ENCODE peak calls at places on chromosomes 11 and 22, in eight cellular contexts. Y, F, I, A, L, K, T and J are unnamed samples.

GRCh38 chr11:12454782-12455181 is 77.4 kb downstream of the PARVA start:
- DNase-seq in Y (no peak), F (no peak), I (no peak), A (no peak), L (no peak), K (no peak), T (no peak), J (no peak)

GRCh38 chr11:126748097-126748756 is 252.3 kb downstream of the KIRREL3 start:
- DNase-seq in Y (no peak), F (no peak), I (no peak), A (no peak), L (no peak), K (peak), T (no peak), J (no peak)

GRCh38 chr11:101618691-101619090 is 34.9 kb upstream of the TRPC6 start:
- DNase-seq in Y (peak), F (no peak), I (no peak), A (peak), L (no peak), K (no peak), T (no peak), J (no peak)

GRCh38 chr22:38251355-38251720 is 21.5 kb downstream of the TMEM184B start:
- DNase-seq in Y (no peak), F (no peak), I (no peak), A (no peak), L (no peak), K (no peak), T (peak), J (no peak)

GRCh38 chr11:128195756-128196155 is 391.6 kb downstream of the ETS1 start:
- DNase-seq in Y (no peak), F (no peak), I (no peak), A (no peak), L (no peak), K (no peak), T (no peak), J (no peak)

GRCh38 chr22:33891455-33891854 is 28.8 kb downstream of the LARGE1 start:
- DNase-seq in Y (no peak), F (no peak), I (no peak), A (no peak), L (no peak), K (no peak), T (no peak), J (no peak)

GRCh38 chr11:47589103-47589502 is 2.6 kb downstream of the FAM180B start:
- DNase-seq in Y (no peak), F (no peak), I (no peak), A (no peak), L (no peak), K (no peak), T (no peak), J (no peak)

GRCh38 chr11:107501713-107502112 is 44.1 kb upstream of the CWF19L2 start:
- DNase-seq in Y (no peak), F (no peak), I (no peak), A (no peak), L (no peak), K (no peak), T (no peak), J (no peak)

GRCh38 chr11:114262681-114263509 is 33.3 kb upstream of the NNMT start:
- DNase-seq in Y (peak), F (no peak), I (no peak), A (peak), L (no peak), K (peak), T (no peak), J (no peak)

GRCh38 chr22:20810645-20811044 is 36.7 kb downstream of the SERPIND1 start:
- DNase-seq in Y (no peak), F (peak), I (no peak), A (no peak), L (no peak), K (no peak), T (no peak), J (no peak)

GRCh38 chr22:39897841-39898240 is 3.0 kb upstream of the GRAP2 start:
- DNase-seq in Y (no peak), F (no peak), I (no peak), A (no peak), L (no peak), K (no peak), T (no peak), J (no peak)

GRCh38 chr11:96215094-96215782 is 127.8 kb downstream of the MAML2 start:
- DNase-seq in Y (no peak), F (peak), I (no peak), A (peak), L (peak), K (no peak), T (no peak), J (no peak)

GRCh38 chr11:81707881-81708280 is 1025.8 kb downstream of the FAM181B start:
- DNase-seq in Y (no peak), F (no peak), I (no peak), A (no peak), L (no peak), K (no peak), T (no peak), J (no peak)

GRCh38 chr11:109641549-109641948 is 219.6 kb downstream of the C11orf87 start:
- DNase-seq in Y (peak), F (no peak), I (no peak), A (peak), L (no peak), K (no peak), T (no peak), J (no peak)

GRCh38 chr11:129251067-129251466 is 58.9 kb upstream of the ARHGAP32 start:
- DNase-seq in Y (no peak), F (no peak), I (no peak), A (no peak), L (no peak), K (no peak), T (no peak), J (no peak)

GRCh38 chr22:40177738-40178416 is at the start of gene TNRC6B:
- DNase-seq in Y (peak), F (peak), I (peak), A (peak), L (peak), K (peak), T (peak), J (peak)

GRCh38 chr22:19607198-19608113 is 83.2 kb upstream of the CLDN5 start:
- DNase-seq in Y (peak), F (peak), I (no peak), A (no peak), L (no peak), K (peak), T (no peak), J (peak)

GRCh38 chr11:66417000-66417399 is 3.8 kb upstream of the NPAS4 start:
- DNase-seq in Y (no peak), F (no peak), I (no peak), A (no peak), L (no peak), K (no peak), T (no peak), J (no peak)

GRCh38 chr11:124758355-124759267 is 3.5 kb downstream of the ESAM start:
- DNase-seq in Y (peak), F (peak), I (peak), A (peak), L (peak), K (peak), T (peak), J (peak)

GRCh38 chr22:27393371-27393770 is 408.2 kb downstream of the MN1 start:
- DNase-seq in Y (peak), F (no peak), I (no peak), A (peak), L (no peak), K (no peak), T (no peak), J (no peak)

GRCh38 chr11:101401245-101401644 is 182.6 kb downstream of the TRPC6 start:
- DNase-seq in Y (no peak), F (no peak), I (no peak), A (no peak), L (no peak), K (no peak), T (no peak), J (no peak)

GRCh38 chr22:42745118-42745517 is 24.4 kb upstream of the A4GALT start:
- DNase-seq in Y (peak), F (no peak), I (no peak), A (peak), L (no peak), K (no peak), T (no peak), J (no peak)

GRCh38 chr11:134818531-134818930 is 406.5 kb upstream of the B3GAT1 start:
- DNase-seq in Y (peak), F (no peak), I (no peak), A (peak), L (no peak), K (no peak), T (no peak), J (peak)

GRCh38 chr11:33976351-33977199 is 75.0 kb upstream of the CAPRIN1 start:
- DNase-seq in Y (no peak), F (no peak), I (no peak), A (no peak), L (no peak), K (no peak), T (no peak), J (no peak)

GRCh38 chr11:48170840-48171233 is 45.8 kb upstream of the OR4B1 start:
- DNase-seq in Y (no peak), F (no peak), I (no peak), A (no peak), L (no peak), K (no peak), T (no peak), J (no peak)

GRCh38 chr11:27795955-27796861 is 96.0 kb upstream of the BDNF start:
- DNase-seq in Y (no peak), F (no peak), I (no peak), A (no peak), L (peak), K (no peak), T (peak), J (no peak)

GRCh38 chr11:73623651-73624050 is 22.7 kb upstream of the PLEKHB1 start:
- DNase-seq in Y (no peak), F (no peak), I (no peak), A (no peak), L (no peak), K (no peak), T (no peak), J (no peak)

GRCh38 chr11:58060939-58061672 is 30.4 kb downstream of the OR6Q1 start:
- DNase-seq in Y (no peak), F (no peak), I (no peak), A (peak), L (no peak), K (no peak), T (no peak), J (no peak)
- TF ChIP-seq CTCF in Y (no peak), F (no peak), I (no peak), A (no peak), L (no peak), K (no peak), T (no peak), J (no peak)

GRCh38 chr11:69750875-69751597 is 24.1 kb downstream of the FGF4 start:
- DNase-seq in Y (no peak), F (no peak), I (no peak), A (no peak), L (no peak), K (no peak), T (no peak), J (no peak)
- H3K27ac ChIP-seq in Y (no peak), F (no peak), I (no peak), A (no peak), L (no peak), K (no peak), T (no peak), J (no peak)

DNA sequence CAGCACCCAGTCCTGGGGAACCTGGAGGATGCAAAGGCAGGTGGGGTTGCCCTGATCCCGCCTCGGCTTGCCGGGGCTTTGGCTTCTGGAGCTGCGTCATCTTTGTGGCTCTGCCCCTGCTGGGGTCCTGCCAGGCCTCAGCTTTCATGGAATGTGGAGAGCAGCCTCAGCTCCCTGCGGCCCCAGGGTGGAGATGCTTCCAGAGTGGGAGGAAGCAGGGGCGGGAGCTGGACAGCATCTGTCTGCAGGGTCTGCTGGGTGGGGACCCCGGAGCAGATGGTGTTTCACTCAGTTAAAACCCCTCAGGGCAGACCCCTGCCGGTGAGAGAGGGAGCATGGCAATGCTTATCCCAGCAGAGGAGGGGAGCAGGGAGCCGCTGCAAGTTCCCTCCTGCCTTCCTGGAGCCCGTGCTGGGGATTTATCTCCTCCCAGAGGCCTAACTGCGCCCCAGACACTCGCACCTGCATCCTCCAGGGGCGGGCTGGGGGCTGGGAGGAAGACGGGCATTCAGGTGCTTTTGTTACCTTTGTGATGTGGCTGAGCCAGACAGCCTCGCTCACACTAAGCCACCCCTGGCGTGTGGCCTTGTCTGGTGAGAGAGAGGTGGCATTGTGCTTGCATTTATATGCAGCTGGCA is 15.7 kb downstream of the GRIK4 start:
- DNase-seq in Y (no peak), F (no peak), I (no peak), A (no peak), L (no peak), K (no peak), T (no peak), J (no peak)
- TF ChIP-seq CTCF in Y (no peak), F (no peak), I (no peak), A (no peak), L (no peak), K (no peak), T (no peak), J (no peak)

DNA sequence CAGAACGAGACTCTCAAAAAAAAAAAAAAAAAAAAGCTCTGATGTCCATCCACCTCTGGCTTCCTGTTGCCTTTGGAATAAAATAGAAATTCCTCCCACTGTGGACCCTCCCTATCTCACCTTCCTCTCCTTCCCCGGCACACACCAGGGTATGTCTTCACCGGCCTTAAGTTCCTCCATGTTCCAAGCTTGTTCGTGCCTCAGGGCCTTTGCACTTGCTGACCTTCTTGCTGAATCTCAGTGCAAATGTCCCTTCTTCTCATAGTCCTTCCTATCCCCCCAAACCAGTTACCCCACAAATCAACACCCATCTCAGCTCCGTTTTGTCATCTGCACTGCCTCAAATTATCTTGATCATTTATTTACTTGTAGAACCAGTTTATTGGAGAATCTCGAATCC is 20.6 kb downstream of the IFT27 start:
- DNase-seq in Y (no peak), F (no peak), I (no peak), A (no peak), L (no peak), K (no peak), T (no peak), J (no peak)
- H3K27ac ChIP-seq in Y (no peak), F (no peak), I (no peak), A (no peak), L (no peak), K (no peak), T (no peak), J (no peak)

GRCh38 chr11:118320515-118320914 is 16.0 kb downstream of the CD3E start:
- DNase-seq in Y (no peak), F (no peak), I (no peak), A (no peak), L (no peak), K (no peak), T (no peak), J (no peak)

GRCh38 chr11:118319031-118319814 is 14.7 kb downstream of the CD3E start:
- DNase-seq in Y (no peak), F (no peak), I (no peak), A (no peak), L (no peak), K (no peak), T (no peak), J (peak)

GRCh38 chr11:118318112-118319030 is 13.8 kb downstream of the CD3E start:
- DNase-seq in Y (no peak), F (no peak), I (no peak), A (no peak), L (no peak), K (no peak), T (no peak), J (no peak)

GRCh38 chr11:118322721-118323120 is 18.2 kb downstream of the CD3E start:
- DNase-seq in Y (no peak), F (no peak), I (no peak), A (no peak), L (no peak), K (no peak), T (no peak), J (no peak)

DNA sequence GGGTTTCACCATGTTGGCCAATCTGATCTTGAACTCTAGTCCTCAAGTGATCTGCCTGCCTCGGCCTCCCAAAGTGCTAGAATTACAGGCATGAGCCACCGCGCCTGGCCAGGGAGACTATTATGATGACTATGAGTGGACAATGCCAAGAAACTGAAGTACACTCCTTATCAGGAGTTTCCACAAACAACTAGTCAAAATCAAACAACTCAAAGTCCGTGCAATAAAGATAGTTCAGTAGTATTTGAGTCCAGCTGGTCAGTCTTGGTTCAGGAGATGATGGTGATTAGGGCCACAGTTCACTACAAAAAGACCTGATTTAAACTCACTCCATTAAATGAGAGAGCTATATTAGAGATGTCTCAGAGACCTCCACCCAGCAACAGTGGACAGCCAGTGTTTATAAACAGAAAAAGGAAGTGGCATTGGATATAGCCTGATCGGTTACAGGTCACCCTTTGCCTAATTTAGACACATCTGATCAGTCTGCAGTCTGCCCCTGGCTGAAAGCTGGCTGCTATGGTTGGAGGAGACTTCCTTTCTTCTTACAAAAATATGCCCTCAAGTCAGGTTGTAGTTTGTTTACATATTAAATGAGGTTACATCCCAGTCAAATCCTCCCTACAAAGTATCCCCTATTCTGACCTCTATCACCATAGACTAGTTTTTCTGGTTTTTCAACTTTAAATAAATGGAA is 17.0 kb downstream of the CD3E start:
- DNase-seq in Y (no peak), F (no peak), I (no peak), A (no peak), L (peak), K (no peak), T (no peak), J (no peak)
- TF ChIP-seq CTCF in Y (no peak), F (no peak), I (no peak), A (no peak), L (no peak), K (no peak), T (no peak), J (no peak)

DNA sequence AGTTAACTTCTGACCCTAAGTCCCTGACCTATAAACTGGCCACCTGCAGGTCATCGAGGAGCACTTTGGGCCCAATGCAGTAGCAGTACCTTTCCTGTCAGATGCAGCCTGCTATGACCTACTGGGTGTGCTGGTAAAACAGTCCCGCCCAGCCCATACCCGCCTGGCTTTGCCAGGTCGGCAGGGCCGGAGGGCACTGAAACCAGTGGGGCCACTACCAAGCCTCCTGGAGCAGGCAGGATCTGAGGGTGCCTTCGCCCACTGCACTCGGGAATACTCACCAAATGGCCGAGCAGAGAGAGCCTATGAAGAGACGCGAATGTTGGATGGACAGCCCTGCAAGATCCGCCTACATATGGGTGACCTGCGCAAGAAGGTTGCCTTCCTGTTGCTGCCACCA is 4.4 kb downstream of the C11orf42 start:
- DNase-seq in Y (no peak), F (no peak), I (no peak), A (no peak), L (no peak), K (no peak), T (no peak), J (no peak)
- H3K27ac ChIP-seq in Y (no peak), F (no peak), I (no peak), A (no peak), L (no peak), K (no peak), T (no peak), J (no peak)

GRCh38 chr22:49770454-49771265 is 57.0 kb downstream of the BRD1 start:
- DNase-seq in Y (no peak), F (no peak), I (no peak), A (no peak), L (no peak), K (peak), T (no peak), J (no peak)

GRCh38 chr22:49768077-49768476 is 59.6 kb downstream of the BRD1 start:
- DNase-seq in Y (no peak), F (no peak), I (no peak), A (no peak), L (no peak), K (no peak), T (no peak), J (no peak)

GRCh38 chr22:49769691-49770315 is 57.9 kb downstream of the BRD1 start:
- DNase-seq in Y (no peak), F (no peak), I (no peak), A (no peak), L (no peak), K (peak), T (no peak), J (no peak)

GRCh38 chr22:49768511-49768910 is 59.2 kb downstream of the BRD1 start:
- DNase-seq in Y (no peak), F (no peak), I (no peak), A (no peak), L (no peak), K (peak), T (no peak), J (no peak)

DNA sequence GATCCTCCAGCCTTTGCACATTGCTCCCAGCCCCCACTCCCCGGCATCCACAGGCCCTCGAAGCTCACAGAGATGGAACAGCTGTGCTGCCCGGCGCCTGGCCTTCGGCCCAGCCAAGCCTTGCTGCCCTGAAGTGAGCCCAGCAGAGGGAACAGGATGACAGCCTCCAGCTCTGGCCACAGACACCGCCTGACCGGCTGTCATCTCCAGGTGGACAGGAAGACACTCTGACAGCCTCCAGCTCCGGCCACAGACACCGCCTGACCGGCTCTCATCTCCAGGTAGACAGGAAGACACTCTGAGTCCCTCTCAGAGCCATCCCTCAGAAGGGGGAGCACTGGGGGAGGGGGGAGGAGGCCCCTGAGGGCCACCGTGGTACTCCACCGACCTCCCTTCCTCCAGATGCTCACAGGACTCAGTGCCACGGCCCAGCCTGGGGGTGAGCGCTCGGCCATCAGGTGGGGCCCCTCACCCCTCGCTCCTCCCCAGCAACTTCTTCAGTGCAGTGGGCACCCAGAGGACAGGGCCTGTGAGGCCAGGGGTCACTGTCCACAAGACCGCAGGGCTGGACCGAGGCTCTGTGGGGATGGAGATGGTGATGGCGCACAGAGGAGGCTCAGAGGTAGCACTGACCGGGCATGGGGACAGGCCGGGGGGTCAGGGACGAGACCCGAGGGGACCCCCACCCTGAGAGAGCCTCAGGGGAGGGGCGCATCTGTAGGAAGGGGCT is 58.5 kb downstream of the BRD1 start:
- DNase-seq in Y (no peak), F (no peak), I (no peak), A (no peak), L (no peak), K (peak), T (no peak), J (no peak)
- TF ChIP-seq CTCF in Y (no peak), F (no peak), I (no peak), A (no peak), L (no peak), K (no peak), T (no peak), J (no peak)